ENCODE peak calls at places on chromosomes 5 and 9, in five cellular contexts. X is GM12878, D is IMR-90, C is K562, V is A549. O is an unnamed sample.

GRCh38 chr9:110330484-110331115 is 7.1 kb downstream of the TXNDC8 start:
- DNase-seq in X (no peak), D (no peak), C (no peak), V (no peak), O (no peak)

GRCh38 chr5:68534131-68534940 is 318.8 kb downstream of the PIK3R1 start:
- DNase-seq in X (no peak), D (no peak), C (no peak), V (no peak), O (no peak)

GRCh38 chr9:136339173-136339957 is 12.0 kb downstream of the GPSM1 start:
- DNase-seq in X (no peak), D (peak), C (peak), V (peak), O (peak)

GRCh38 chr5:114327987-114328386 is 33.9 kb upstream of the KCNN2 start:
- DNase-seq in X (no peak), D (no peak), C (no peak), V (no peak), O (no peak)

GRCh38 chr9:69131682-69132081 is 42.4 kb upstream of the TJP2 start:
- DNase-seq in X (no peak), D (peak), C (no peak), V (peak), O (no peak)

GRCh38 chr5:176529824-176530195 is 7.4 kb downstream of the RNF44 start:
- DNase-seq in X (no peak), D (no peak), C (no peak), V (no peak), O (no peak)

GRCh38 chr5:55222061-55222818 is 4.9 kb downstream of the MCIDAS start:
- DNase-seq in X (no peak), D (no peak), C (no peak), V (no peak), O (no peak)

GRCh38 chr5:36641416-36641815 is 35.0 kb downstream of the SLC1A3 start:
- DNase-seq in X (no peak), D (peak), C (no peak), V (no peak), O (no peak)

GRCh38 chr5:39948867-39949468 is 524.2 kb upstream of the DAB2 start:
- DNase-seq in X (peak), D (peak), C (peak), V (peak), O (peak)

GRCh38 chr9:125388978-125389377 is 127.4 kb downstream of the GAPVD1 start:
- DNase-seq in X (no peak), D (no peak), C (no peak), V (no peak), O (no peak)

GRCh38 chr9:98359569-98359968 is 104.1 kb upstream of the TBC1D2 start:
- DNase-seq in X (no peak), D (no peak), C (no peak), V (no peak), O (peak)

GRCh38 chr9:98360176-98360708 is 104.8 kb upstream of the TBC1D2 start:
- DNase-seq in X (no peak), D (no peak), C (no peak), V (no peak), O (peak)

GRCh38 chr9:98356953-98357352 is 101.5 kb upstream of the TBC1D2 start:
- DNase-seq in X (no peak), D (peak), C (no peak), V (no peak), O (no peak)

GRCh38 chr9:98356326-98356725 is 100.9 kb upstream of the TBC1D2 start:
- DNase-seq in X (no peak), D (peak), C (no peak), V (no peak), O (no peak)

DNA sequence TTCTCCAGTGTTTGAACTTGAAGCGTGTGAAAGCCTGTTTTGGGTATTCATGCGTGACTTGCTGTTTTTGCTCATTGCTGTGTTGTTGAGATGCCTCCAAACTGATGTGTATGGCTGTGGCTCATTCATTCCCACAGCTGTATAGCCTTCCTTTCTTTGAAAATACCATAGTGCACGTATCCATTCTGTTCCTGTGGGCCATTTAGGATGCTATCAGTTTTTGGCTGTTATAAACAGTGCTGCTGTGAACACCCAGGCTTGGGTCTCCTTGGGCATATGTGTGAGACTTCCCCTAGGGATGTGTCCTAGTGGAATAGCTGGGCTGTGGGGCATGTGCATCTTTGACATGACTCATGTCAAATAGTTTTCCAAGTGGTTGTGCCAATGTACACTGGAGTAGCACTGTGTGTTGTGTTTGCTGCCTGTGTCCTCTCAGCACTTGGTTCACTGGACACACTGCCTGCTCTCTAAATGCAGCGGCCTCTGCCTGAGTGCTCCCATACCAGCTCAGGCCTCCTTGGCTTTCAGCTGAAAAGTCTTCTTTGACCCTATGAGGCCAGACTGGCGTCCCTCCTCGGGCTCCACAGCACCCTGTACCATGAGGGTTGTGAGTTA is 102.6 kb upstream of the TBC1D2 start:
- DNase-seq in X (no peak), D (peak), C (no peak), V (peak), O (no peak)
- TF ChIP-seq BHLHE40 in X (no peak), D (peak), C (no peak), V (no peak), O (no peak)

GRCh38 chr5:147180751-147181150 is 54.1 kb upstream of the STK32A start:
- DNase-seq in X (no peak), D (no peak), C (no peak), V (no peak), O (no peak)
- TF ChIP-seq BHLHE40 in X (no peak), D (no peak), C (no peak), V (no peak), O (no peak)

GRCh38 chr9:121268598-121269029 is 652 bp downstream of the GSN start:
- DNase-seq in X (no peak), D (no peak), C (no peak), V (no peak), O (no peak)

GRCh38 chr9:121267689-121268597 is at the start of gene GSN:
- DNase-seq in X (no peak), D (peak), C (peak), V (peak), O (peak)

GRCh38 chr9:121266356-121266755 is 1.6 kb upstream of the GSN start:
- DNase-seq in X (no peak), D (no peak), C (no peak), V (no peak), O (no peak)

GRCh38 chr9:121269030-121269887 is 1.3 kb downstream of the GSN start:
- DNase-seq in X (no peak), D (no peak), C (no peak), V (no peak), O (no peak)

DNA sequence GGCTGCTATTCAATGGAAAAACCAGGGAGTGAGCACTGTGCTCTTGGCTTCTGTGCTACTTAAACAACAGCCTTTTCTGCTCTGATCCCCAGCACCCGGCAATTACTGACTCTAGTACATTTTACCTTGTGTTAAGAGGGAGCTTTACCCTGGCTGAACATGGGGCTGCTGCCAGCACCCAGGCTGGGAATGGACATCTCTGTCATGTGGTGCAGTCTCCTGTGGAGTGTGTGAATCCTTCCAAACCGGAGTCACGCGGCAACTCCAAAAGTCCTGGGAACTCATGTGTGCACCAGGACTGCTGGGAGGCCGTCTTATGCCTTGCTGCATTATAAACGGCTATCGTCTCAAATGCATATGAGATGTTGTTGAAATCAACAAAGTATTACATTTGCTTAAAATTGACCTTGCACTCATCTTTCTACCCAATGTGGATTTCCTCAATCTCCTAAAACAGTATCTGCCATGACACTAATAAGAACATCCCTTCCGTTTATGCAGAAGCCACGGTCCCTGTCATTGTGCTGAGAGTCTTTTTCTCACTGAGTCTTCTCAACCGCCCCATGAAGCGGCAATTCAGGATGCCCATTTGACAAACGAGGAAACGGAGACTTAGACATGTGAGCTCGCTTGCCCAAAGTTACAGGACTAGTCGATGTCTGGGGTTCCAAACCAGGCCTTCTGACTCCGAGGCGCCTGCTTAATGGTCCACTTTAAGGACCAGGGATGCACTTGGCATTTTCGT is 884 bp upstream of the GSN start:
- DNase-seq in X (no peak), D (no peak), C (no peak), V (no peak), O (no peak)
- TF ChIP-seq BHLHE40 in X (no peak), D (no peak), C (no peak), V (no peak), O (no peak)

GRCh38 chr5:9869616-9870288 is 239.6 kb upstream of the TAS2R1 start:
- DNase-seq in X (no peak), D (peak), C (no peak), V (no peak), O (no peak)
- TF ChIP-seq BHLHE40 in X (no peak), D (peak), C (no peak), V (no peak), O (no peak)

GRCh38 chr5:44884036-44884435 is 75.3 kb downstream of the MRPS30 start:
- DNase-seq in X (no peak), D (no peak), C (no peak), V (no peak), O (no peak)
- TF ChIP-seq BHLHE40 in X (no peak), D (no peak), C (no peak), V (no peak), O (no peak)

GRCh38 chr5:93593476-93594060 is 10.5 kb downstream of the NR2F1 start:
- DNase-seq in X (no peak), D (no peak), C (no peak), V (no peak), O (no peak)
- TF ChIP-seq BHLHE40 in X (no peak), D (no peak), C (no peak), V (no peak), O (no peak)